ENCODE peak calls at places on chromosomes 16 and 17, in nine cellular contexts. One of them, this sample, is unnamed.

GRCh38 chr16:15829460-15829859 is 27.4 kb downstream of the MYH11 start:
- DNase-seq in left lung: peak; percentile 45
- DNase-seq in ecto neural progenitor cell: no peak
- DNase-seq in endothelial cell: no peak
- DNase-seq in NCI-H1694: no peak
- DNase-seq in tibial nerve: peak; percentile 17
- DNase-seq in amniotic stem cell: no peak
- DNase-seq in T-helper 1 cell: no peak
- DNase-seq in H54: no peak
- DNase-seq in this sample: no peak

GRCh38 chr17:79699386-79700036 is 31.2 kb upstream of the ENPP7 start:
- DNase-seq in left lung: no peak
- DNase-seq in ecto neural progenitor cell: no peak
- DNase-seq in endothelial cell: no peak
- DNase-seq in NCI-H1694: no peak
- DNase-seq in tibial nerve: no peak
- DNase-seq in amniotic stem cell: no peak
- DNase-seq in T-helper 1 cell: no peak
- DNase-seq in H54: no peak
- DNase-seq in this sample: no peak

GRCh38 chr17:70144260-70144846 is 25.0 kb upstream of the KCNJ2 start:
- DNase-seq in left lung: no peak
- DNase-seq in ecto neural progenitor cell: no peak
- DNase-seq in endothelial cell: no peak
- DNase-seq in NCI-H1694: no peak
- DNase-seq in tibial nerve: no peak
- DNase-seq in amniotic stem cell: no peak
- DNase-seq in T-helper 1 cell: no peak
- DNase-seq in H54: no peak
- DNase-seq in this sample: no peak

GRCh38 chr16:1309888-1310831 is 724 bp downstream of the UBE2I start:
- DNase-seq in left lung: peak; percentile 46
- DNase-seq in ecto neural progenitor cell: no peak
- DNase-seq in endothelial cell: no peak
- DNase-seq in NCI-H1694: no peak
- DNase-seq in tibial nerve: peak; percentile 46
- DNase-seq in amniotic stem cell: no peak
- DNase-seq in T-helper 1 cell: peak; percentile 41
- DNase-seq in H54: no peak
- DNase-seq in this sample: no peak

GRCh38 chr16:86930001-86930400 is 351.7 kb downstream of the FOXL1 start:
- DNase-seq in left lung: no peak
- DNase-seq in ecto neural progenitor cell: no peak
- DNase-seq in endothelial cell: no peak
- DNase-seq in NCI-H1694: no peak
- DNase-seq in tibial nerve: no peak
- DNase-seq in amniotic stem cell: no peak
- DNase-seq in T-helper 1 cell: no peak
- DNase-seq in H54: no peak
- DNase-seq in this sample: no peak

GRCh38 chr17:65072577-65073178 is 16.1 kb upstream of the GNA13 start:
- DNase-seq in left lung: no peak
- DNase-seq in ecto neural progenitor cell: no peak
- DNase-seq in endothelial cell: no peak
- DNase-seq in NCI-H1694: no peak
- DNase-seq in tibial nerve: no peak
- DNase-seq in amniotic stem cell: no peak
- DNase-seq in T-helper 1 cell: no peak
- DNase-seq in H54: no peak
- DNase-seq in this sample: no peak

GRCh38 chr16:46887524-46887854 is 3.3 kb downstream of the GPT2 start:
- DNase-seq in left lung: no peak
- DNase-seq in ecto neural progenitor cell: no peak
- DNase-seq in endothelial cell: no peak
- DNase-seq in NCI-H1694: no peak
- DNase-seq in tibial nerve: no peak
- DNase-seq in amniotic stem cell: no peak
- DNase-seq in T-helper 1 cell: no peak
- DNase-seq in H54: no peak
- DNase-seq in this sample: no peak

GRCh38 chr17:75262112-75262606 is 480 bp downstream of the MRPS7 start:
- DNase-seq in left lung: no peak
- DNase-seq in ecto neural progenitor cell: no peak
- DNase-seq in endothelial cell: no peak
- DNase-seq in NCI-H1694: no peak
- DNase-seq in tibial nerve: no peak
- DNase-seq in amniotic stem cell: no peak
- DNase-seq in T-helper 1 cell: no peak
- DNase-seq in H54: no peak
- DNase-seq in this sample: no peak

GRCh38 chr17:7122386-7122785 is 7.8 kb upstream of the ASGR2 start:
- DNase-seq in left lung: no peak
- DNase-seq in ecto neural progenitor cell: no peak
- DNase-seq in endothelial cell: no peak
- DNase-seq in NCI-H1694: no peak
- DNase-seq in tibial nerve: no peak
- DNase-seq in amniotic stem cell: no peak
- DNase-seq in T-helper 1 cell: no peak
- DNase-seq in H54: no peak
- DNase-seq in this sample: no peak

GRCh38 chr16:70717817-70718216 is 32.0 kb upstream of the MTSS2 start:
- DNase-seq in left lung: no peak
- DNase-seq in ecto neural progenitor cell: no peak
- DNase-seq in endothelial cell: no peak
- DNase-seq in NCI-H1694: no peak
- DNase-seq in tibial nerve: no peak
- DNase-seq in amniotic stem cell: no peak
- DNase-seq in T-helper 1 cell: no peak
- DNase-seq in H54: no peak
- DNase-seq in this sample: no peak

GRCh38 chr16:11105038-11105903 is 150.7 kb downstream of the SOCS1 start:
- DNase-seq in left lung: no peak
- DNase-seq in ecto neural progenitor cell: no peak
- DNase-seq in endothelial cell: no peak
- DNase-seq in NCI-H1694: no peak
- DNase-seq in tibial nerve: no peak
- DNase-seq in amniotic stem cell: peak; percentile 45
- DNase-seq in T-helper 1 cell: no peak
- DNase-seq in H54: no peak
- DNase-seq in this sample: no peak

GRCh38 chr16:68786685-68787418 is 49.8 kb downstream of the CDH1 start:
- DNase-seq in left lung: no peak
- DNase-seq in ecto neural progenitor cell: no peak
- DNase-seq in endothelial cell: no peak
- DNase-seq in NCI-H1694: peak; percentile 34
- DNase-seq in tibial nerve: no peak
- DNase-seq in amniotic stem cell: no peak
- DNase-seq in T-helper 1 cell: no peak
- DNase-seq in H54: no peak
- DNase-seq in this sample: no peak

GRCh38 chr16:66954097-66954659 is 6.9 kb upstream of the CES3 start:
- DNase-seq in left lung: peak; percentile 72
- DNase-seq in ecto neural progenitor cell: peak; percentile 56
- DNase-seq in endothelial cell: peak; percentile 79
- DNase-seq in NCI-H1694: peak; percentile 68
- DNase-seq in tibial nerve: peak; percentile 66
- DNase-seq in amniotic stem cell: peak; percentile 69
- DNase-seq in T-helper 1 cell: peak; percentile 28
- DNase-seq in H54: peak; percentile 56
- DNase-seq in this sample: peak; percentile 29

GRCh38 chr16:3223913-3224515 is 10.9 kb downstream of the ZNF200 start:
- DNase-seq in left lung: no peak
- DNase-seq in ecto neural progenitor cell: no peak
- DNase-seq in endothelial cell: no peak
- DNase-seq in NCI-H1694: no peak
- DNase-seq in tibial nerve: no peak
- DNase-seq in amniotic stem cell: no peak
- DNase-seq in T-helper 1 cell: no peak
- DNase-seq in H54: no peak
- DNase-seq in this sample: no peak

GRCh38 chr16:55856950-55857349 is 18.2 kb downstream of the CES5A start:
- DNase-seq in left lung: peak; percentile 38
- DNase-seq in ecto neural progenitor cell: no peak
- DNase-seq in endothelial cell: no peak
- DNase-seq in NCI-H1694: no peak
- DNase-seq in tibial nerve: no peak
- DNase-seq in amniotic stem cell: no peak
- DNase-seq in T-helper 1 cell: no peak
- DNase-seq in H54: no peak
- DNase-seq in this sample: no peak

GRCh38 chr17:55275894-55276804 is 11.4 kb downstream of the HLF start:
- DNase-seq in left lung: no peak
- DNase-seq in ecto neural progenitor cell: no peak
- DNase-seq in endothelial cell: no peak
- DNase-seq in NCI-H1694: no peak
- DNase-seq in tibial nerve: no peak
- DNase-seq in amniotic stem cell: no peak
- DNase-seq in T-helper 1 cell: no peak
- DNase-seq in H54: peak; percentile 75
- DNase-seq in this sample: peak; percentile 39

GRCh38 chr17:7146115-7146514 is 31.5 kb upstream of the ASGR2 start:
- DNase-seq in left lung: no peak
- DNase-seq in ecto neural progenitor cell: peak; percentile 72
- DNase-seq in endothelial cell: no peak
- DNase-seq in NCI-H1694: no peak
- DNase-seq in tibial nerve: no peak
- DNase-seq in amniotic stem cell: no peak
- DNase-seq in T-helper 1 cell: no peak
- DNase-seq in H54: no peak
- DNase-seq in this sample: no peak

GRCh38 chr17:40956401-40957254 is 10.1 kb downstream of the KRT39 start:
- DNase-seq in left lung: no peak
- DNase-seq in ecto neural progenitor cell: no peak
- DNase-seq in endothelial cell: no peak
- DNase-seq in NCI-H1694: no peak
- DNase-seq in tibial nerve: no peak
- DNase-seq in amniotic stem cell: peak; percentile 82
- DNase-seq in T-helper 1 cell: no peak
- DNase-seq in H54: peak; percentile 45
- DNase-seq in this sample: peak; percentile 36

GRCh38 chr17:79325707-79326106 is 251.1 kb downstream of the ENGASE start:
- DNase-seq in left lung: no peak
- DNase-seq in ecto neural progenitor cell: peak; percentile 86
- DNase-seq in endothelial cell: peak; percentile 63
- DNase-seq in NCI-H1694: no peak
- DNase-seq in tibial nerve: no peak
- DNase-seq in amniotic stem cell: no peak
- DNase-seq in T-helper 1 cell: no peak
- DNase-seq in H54: no peak
- DNase-seq in this sample: no peak

GRCh38 chr17:49992191-49992932 is 2.7 kb downstream of the DLX3 start:
- DNase-seq in left lung: no peak
- DNase-seq in ecto neural progenitor cell: peak; percentile 45
- DNase-seq in endothelial cell: no peak
- DNase-seq in NCI-H1694: no peak
- DNase-seq in tibial nerve: no peak
- DNase-seq in amniotic stem cell: no peak
- DNase-seq in T-helper 1 cell: no peak
- DNase-seq in H54: no peak
- DNase-seq in this sample: no peak

GRCh38 chr16:17453365-17454122 is 17.2 kb downstream of the XYLT1 start:
- DNase-seq in left lung: no peak
- DNase-seq in ecto neural progenitor cell: no peak
- DNase-seq in endothelial cell: no peak
- DNase-seq in NCI-H1694: no peak
- DNase-seq in tibial nerve: no peak
- DNase-seq in amniotic stem cell: no peak
- DNase-seq in T-helper 1 cell: no peak
- DNase-seq in H54: no peak
- DNase-seq in this sample: no peak

GRCh38 chr16:75012380-75013081 is 13.7 kb downstream of the ZNRF1 start:
- DNase-seq in left lung: no peak
- DNase-seq in ecto neural progenitor cell: no peak
- DNase-seq in endothelial cell: no peak
- DNase-seq in NCI-H1694: no peak
- DNase-seq in tibial nerve: no peak
- DNase-seq in amniotic stem cell: no peak
- DNase-seq in T-helper 1 cell: no peak
- DNase-seq in H54: no peak
- DNase-seq in this sample: no peak

GRCh38 chr17:81049973-81050551 is 15.1 kb downstream of the BAIAP2 start:
- DNase-seq in left lung: peak; percentile 77
- DNase-seq in ecto neural progenitor cell: no peak
- DNase-seq in endothelial cell: no peak
- DNase-seq in NCI-H1694: no peak
- DNase-seq in tibial nerve: no peak
- DNase-seq in amniotic stem cell: no peak
- DNase-seq in T-helper 1 cell: no peak
- DNase-seq in H54: peak; percentile 97
- DNase-seq in this sample: peak; percentile 54

GRCh38 chr16:492211-492875 is 35.2 kb upstream of the CAPN15 start:
- DNase-seq in left lung: no peak
- DNase-seq in ecto neural progenitor cell: peak; percentile 68
- DNase-seq in endothelial cell: no peak
- DNase-seq in NCI-H1694: no peak
- DNase-seq in tibial nerve: no peak
- DNase-seq in amniotic stem cell: no peak
- DNase-seq in T-helper 1 cell: no peak
- DNase-seq in H54: no peak
- DNase-seq in this sample: no peak

GRCh38 chr17:44906987-44907681 is 7.9 kb upstream of the EFTUD2 start:
- DNase-seq in left lung: no peak
- DNase-seq in ecto neural progenitor cell: no peak
- DNase-seq in endothelial cell: no peak
- DNase-seq in NCI-H1694: no peak
- DNase-seq in tibial nerve: no peak
- DNase-seq in amniotic stem cell: no peak
- DNase-seq in T-helper 1 cell: no peak
- DNase-seq in H54: no peak
- DNase-seq in this sample: no peak

GRCh38 chr17:44279586-44280344 is 11.8 kb upstream of the SLC4A1 start:
- DNase-seq in left lung: peak; percentile 85
- DNase-seq in ecto neural progenitor cell: no peak
- DNase-seq in endothelial cell: peak; percentile 34
- DNase-seq in NCI-H1694: no peak
- DNase-seq in tibial nerve: peak; percentile 41
- DNase-seq in amniotic stem cell: no peak
- DNase-seq in T-helper 1 cell: no peak
- DNase-seq in H54: peak; percentile 94
- DNase-seq in this sample: peak; percentile 23

GRCh38 chr17:3890082-3890892 is 2.6 kb downstream of the CAMKK1 start:
- DNase-seq in left lung: peak; percentile 71
- DNase-seq in ecto neural progenitor cell: no peak
- DNase-seq in endothelial cell: no peak
- DNase-seq in NCI-H1694: peak; percentile 75
- DNase-seq in tibial nerve: peak; percentile 50
- DNase-seq in amniotic stem cell: peak; percentile 90
- DNase-seq in T-helper 1 cell: no peak
- DNase-seq in H54: peak; percentile 97
- DNase-seq in this sample: peak; percentile 94

GRCh38 chr16:27449434-27450188 is 47.6 kb downstream of the IL21R start:
- DNase-seq in left lung: no peak
- DNase-seq in ecto neural progenitor cell: no peak
- DNase-seq in endothelial cell: no peak
- DNase-seq in NCI-H1694: no peak
- DNase-seq in tibial nerve: no peak
- DNase-seq in amniotic stem cell: no peak
- DNase-seq in T-helper 1 cell: peak; percentile 53
- DNase-seq in H54: no peak
- DNase-seq in this sample: no peak

GRCh38 chr16:14056970-14057369 is 14.1 kb upstream of the MRTFB start:
- DNase-seq in left lung: no peak
- DNase-seq in ecto neural progenitor cell: no peak
- DNase-seq in endothelial cell: no peak
- DNase-seq in NCI-H1694: no peak
- DNase-seq in tibial nerve: no peak
- DNase-seq in amniotic stem cell: no peak
- DNase-seq in T-helper 1 cell: no peak
- DNase-seq in H54: no peak
- DNase-seq in this sample: no peak

GRCh38 chr17:50101346-50102163 is 6.4 kb downstream of the PDK2 start:
- DNase-seq in left lung: peak; percentile 61
- DNase-seq in ecto neural progenitor cell: no peak
- DNase-seq in endothelial cell: no peak
- DNase-seq in NCI-H1694: peak; percentile 14
- DNase-seq in tibial nerve: no peak
- DNase-seq in amniotic stem cell: no peak
- DNase-seq in T-helper 1 cell: no peak
- DNase-seq in H54: no peak
- DNase-seq in this sample: no peak

GRCh38 chr17:1188812-1189211 is 9.0 kb upstream of the ABR start:
- DNase-seq in left lung: peak; percentile 88
- DNase-seq in ecto neural progenitor cell: no peak
- DNase-seq in endothelial cell: no peak
- DNase-seq in NCI-H1694: no peak
- DNase-seq in tibial nerve: peak; percentile 79
- DNase-seq in amniotic stem cell: no peak
- DNase-seq in T-helper 1 cell: no peak
- DNase-seq in H54: no peak
- DNase-seq in this sample: no peak